ENCODE peak calls at places on chromosomes 11 and 22, in six cellular contexts. One of them, this sample, is unnamed. For H3K4me1, the result is how much of the 10 kb centered on the place peaks cover.

GRCh38 chr11:46649180-46649738 is 31.9 kb downstream of the ATG13 start:
- DNase-seq in H9: no peak
- DNase-seq in small intestine: no peak
- DNase-seq in heart right ventricle: peak
- DNase-seq in H1: no peak
- DNase-seq in A549: no peak
- DNase-seq in this sample: no peak

GRCh38 chr22:49966041-49966715 is 5.6 kb downstream of the PIM3 start:
- DNase-seq in H9: peak
- DNase-seq in small intestine: no peak
- DNase-seq in heart right ventricle: no peak
- DNase-seq in H1: peak
- DNase-seq in A549: no peak
- DNase-seq in this sample: no peak

GRCh38 chr11:18368236-18368635 is 26.1 kb upstream of the LDHA start:
- DNase-seq in H9: no peak
- DNase-seq in small intestine: no peak
- DNase-seq in heart right ventricle: no peak
- DNase-seq in H1: no peak
- DNase-seq in A549: no peak
- DNase-seq in this sample: no peak

GRCh38 chr22:37287550-37287951 is 5.2 kb downstream of the CYTH4 start:
- DNase-seq in H9: no peak
- DNase-seq in small intestine: no peak
- DNase-seq in heart right ventricle: no peak
- DNase-seq in H1: no peak
- DNase-seq in A549: no peak
- DNase-seq in this sample: no peak

GRCh38 chr11:113994077-113994954 is 19.4 kb downstream of the HTR3A start:
- DNase-seq in H9: peak
- DNase-seq in small intestine: peak
- DNase-seq in heart right ventricle: peak
- DNase-seq in H1: peak
- DNase-seq in A549: peak
- DNase-seq in this sample: no peak

GRCh38 chr22:45582236-45582954 is 79.7 kb downstream of the FBLN1 start:
- DNase-seq in H9: no peak
- DNase-seq in small intestine: no peak
- DNase-seq in heart right ventricle: no peak
- DNase-seq in H1: no peak
- DNase-seq in A549: no peak
- DNase-seq in this sample: no peak

GRCh38 chr11:113618360-113618759 is 87.7 kb downstream of the TMPRSS5 start:
- DNase-seq in H9: no peak
- DNase-seq in small intestine: no peak
- DNase-seq in heart right ventricle: no peak
- DNase-seq in H1: no peak
- DNase-seq in A549: no peak
- DNase-seq in this sample: no peak

GRCh38 chr11:108221981-108222685 is at the start of gene NPAT:
- DNase-seq in H9: no peak
- DNase-seq in small intestine: no peak
- DNase-seq in heart right ventricle: no peak
- DNase-seq in H1: no peak
- DNase-seq in A549: no peak
- DNase-seq in this sample: no peak

GRCh38 chr11:77411238-77411637 is 62.7 kb downstream of the PAK1 start:
- DNase-seq in H9: no peak
- DNase-seq in small intestine: no peak
- DNase-seq in heart right ventricle: peak
- DNase-seq in H1: no peak
- DNase-seq in A549: peak
- DNase-seq in this sample: no peak

GRCh38 chr11:6856871-6857270 is 6.0 kb upstream of the OR10A2 start:
- DNase-seq in H9: no peak
- DNase-seq in small intestine: no peak
- DNase-seq in heart right ventricle: no peak
- DNase-seq in H1: no peak
- DNase-seq in A549: no peak
- DNase-seq in this sample: no peak

GRCh38 chr11:69830086-69830485 is 10.9 kb upstream of the FGF3 start:
- DNase-seq in H9: no peak
- DNase-seq in small intestine: no peak
- DNase-seq in heart right ventricle: no peak
- DNase-seq in H1: no peak
- DNase-seq in A549: no peak
- DNase-seq in this sample: no peak

GRCh38 chr22:44711701-44712100 is 9.7 kb downstream of the PRR5 start:
- DNase-seq in H9: no peak
- DNase-seq in small intestine: no peak
- DNase-seq in heart right ventricle: no peak
- DNase-seq in H1: no peak
- DNase-seq in A549: no peak
- DNase-seq in this sample: no peak

GRCh38 chr11:64095949-64096348 is 60.2 kb downstream of the FLRT1 start:
- DNase-seq in H9: no peak
- DNase-seq in small intestine: no peak
- DNase-seq in heart right ventricle: no peak
- DNase-seq in H1: no peak
- DNase-seq in A549: no peak
- DNase-seq in this sample: no peak

GRCh38 chr11:115249179-115249578 is 255.0 kb downstream of the CADM1 start:
- DNase-seq in H9: no peak
- DNase-seq in small intestine: no peak
- DNase-seq in heart right ventricle: no peak
- DNase-seq in H1: no peak
- DNase-seq in A549: no peak
- DNase-seq in this sample: no peak

GRCh38 chr11:38824573-38824972 is 2226.5 kb upstream of the RAG2 start:
- DNase-seq in H9: no peak
- DNase-seq in small intestine: peak
- DNase-seq in heart right ventricle: no peak
- DNase-seq in H1: no peak
- DNase-seq in A549: no peak
- DNase-seq in this sample: peak

GRCh38 chr11:122101625-122102291 is 14.3 kb downstream of the BLID start:
- DNase-seq in H9: peak
- DNase-seq in small intestine: peak
- DNase-seq in heart right ventricle: peak
- DNase-seq in H1: peak
- DNase-seq in A549: no peak
- DNase-seq in this sample: no peak

GRCh38 chr11:129702410-129703390 is 112.9 kb upstream of the TMEM45B start:
- DNase-seq in H9: peak
- DNase-seq in small intestine: peak
- DNase-seq in heart right ventricle: no peak
- DNase-seq in H1: no peak
- DNase-seq in A549: no peak
- DNase-seq in this sample: no peak

GRCh38 chr11:80651004-80651403 is 1210.2 kb upstream of the TENM4 start:
- DNase-seq in H9: no peak
- DNase-seq in small intestine: no peak
- DNase-seq in heart right ventricle: no peak
- DNase-seq in H1: no peak
- DNase-seq in A549: no peak
- DNase-seq in this sample: no peak

GRCh38 chr11:23103403-23103802 is 243.1 kb upstream of the CCDC179 start:
- DNase-seq in H9: no peak
- DNase-seq in small intestine: no peak
- DNase-seq in heart right ventricle: no peak
- DNase-seq in H1: no peak
- DNase-seq in A549: no peak
- DNase-seq in this sample: no peak

GRCh38 chr11:1920128-1920908 is 815 bp downstream of the TNNT3 start:
- DNase-seq in H9: no peak
- DNase-seq in small intestine: no peak
- DNase-seq in heart right ventricle: no peak
- DNase-seq in H1: no peak
- DNase-seq in A549: no peak
- DNase-seq in this sample: no peak
- H3K27ac ChIP-seq in H9: no peak
- H3K27ac ChIP-seq in small intestine: no peak
- H3K27ac ChIP-seq in heart right ventricle: peak
- H3K27ac ChIP-seq in H1: no peak
- H3K27ac ChIP-seq in A549: no peak
- H3K27ac ChIP-seq in this sample: no peak

GRCh38 chr11:504994-505344 is 2.1 kb downstream of the RNH1 start:
- DNase-seq in H9: no peak
- DNase-seq in small intestine: no peak
- DNase-seq in heart right ventricle: no peak
- DNase-seq in H1: no peak
- DNase-seq in A549: no peak
- DNase-seq in this sample: no peak

GRCh38 chr11:506238-506949 is 648 bp downstream of the RNH1 start:
- DNase-seq in H9: peak
- DNase-seq in small intestine: peak
- DNase-seq in heart right ventricle: peak
- DNase-seq in H1: peak
- DNase-seq in A549: peak
- DNase-seq in this sample: peak

GRCh38 chr11:502288-503178 is 4.5 kb downstream of the RNH1 start:
- DNase-seq in H9: no peak
- DNase-seq in small intestine: no peak
- DNase-seq in heart right ventricle: no peak
- DNase-seq in H1: no peak
- DNase-seq in A549: no peak
- DNase-seq in this sample: no peak

GRCh38 chr11:503179-503981 is 3.7 kb downstream of the RNH1 start:
- DNase-seq in H9: no peak
- DNase-seq in small intestine: no peak
- DNase-seq in heart right ventricle: no peak
- DNase-seq in H1: no peak
- DNase-seq in A549: no peak
- DNase-seq in this sample: no peak

DNA sequence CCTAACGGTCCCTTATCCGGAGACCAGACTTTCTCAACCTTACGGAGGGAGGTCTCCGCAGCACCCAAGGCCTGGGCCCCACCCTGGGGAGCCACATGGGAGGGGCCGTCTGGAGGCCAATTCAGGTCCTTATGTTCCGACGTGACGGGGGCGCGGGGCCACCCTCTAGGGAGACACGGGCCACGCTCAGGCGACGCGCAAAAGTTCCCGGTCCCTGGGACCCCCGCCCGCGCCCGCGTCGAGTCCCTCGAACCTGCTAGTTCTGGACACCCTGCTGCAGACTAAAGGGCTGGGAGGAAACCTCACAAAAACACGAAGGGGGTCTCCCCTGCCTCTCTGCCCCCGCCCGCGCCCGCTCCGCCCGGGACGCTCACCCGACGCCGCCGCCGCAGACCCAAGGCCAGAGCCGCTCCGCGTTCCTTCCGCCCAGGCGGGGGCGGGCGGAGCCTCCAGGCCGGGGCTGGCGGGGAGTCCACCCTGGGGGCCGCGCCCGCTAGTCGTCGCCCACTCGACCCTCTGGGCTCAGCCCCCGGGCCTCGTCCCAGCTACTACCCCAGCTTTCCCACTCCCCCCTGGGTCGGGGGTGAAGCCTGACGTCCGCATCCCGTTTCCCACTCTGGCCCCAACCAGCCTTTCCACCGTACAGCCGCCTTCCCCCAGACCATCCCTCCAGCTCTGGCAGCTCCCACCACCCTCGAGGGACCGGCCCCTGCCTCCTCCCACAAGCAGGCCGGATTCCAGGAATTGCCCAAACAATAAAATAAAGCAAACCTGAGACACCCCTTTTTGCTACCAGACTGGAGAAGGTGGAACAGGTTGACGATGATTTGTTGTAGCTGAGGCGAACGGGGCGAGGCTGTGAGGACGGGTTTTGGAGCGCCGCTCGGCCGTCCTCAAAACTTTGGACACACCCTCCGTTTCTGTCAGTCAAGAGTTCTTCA is 2.7 kb downstream of the RNH1 start:
- DNase-seq in H9: no peak
- DNase-seq in small intestine: no peak
- DNase-seq in heart right ventricle: peak
- DNase-seq in H1: no peak
- DNase-seq in A549: no peak
- DNase-seq in this sample: no peak
- H3K4me1 ChIP-seq in H9: under half
- H3K4me1 ChIP-seq in small intestine: under half
- H3K4me1 ChIP-seq in heart right ventricle: half or more
- H3K4me1 ChIP-seq in H1: under half
- H3K4me1 ChIP-seq in A549: under half
- H3K4me1 ChIP-seq in this sample: under half

GRCh38 chr11:4455439-4455838 is 6.3 kb downstream of the OR52K2 start:
- DNase-seq in H9: no peak
- DNase-seq in small intestine: no peak
- DNase-seq in heart right ventricle: peak
- DNase-seq in H1: no peak
- DNase-seq in A549: no peak
- DNase-seq in this sample: no peak
- H3K27ac ChIP-seq in H9: no peak
- H3K27ac ChIP-seq in small intestine: no peak
- H3K27ac ChIP-seq in heart right ventricle: no peak
- H3K27ac ChIP-seq in H1: no peak
- H3K27ac ChIP-seq in A549: no peak
- H3K27ac ChIP-seq in this sample: no peak

GRCh38 chr11:10973416-10973815 is 115.6 kb upstream of the ZBED5 start:
- DNase-seq in H9: no peak
- DNase-seq in small intestine: no peak
- DNase-seq in heart right ventricle: no peak
- DNase-seq in H1: no peak
- DNase-seq in A549: no peak
- DNase-seq in this sample: no peak

GRCh38 chr11:10975287-10975721 is 117.5 kb upstream of the ZBED5 start:
- DNase-seq in H9: no peak
- DNase-seq in small intestine: no peak
- DNase-seq in heart right ventricle: no peak
- DNase-seq in H1: no peak
- DNase-seq in A549: no peak
- DNase-seq in this sample: no peak

GRCh38 chr11:10969387-10969786 is 111.5 kb upstream of the ZBED5 start:
- DNase-seq in H9: no peak
- DNase-seq in small intestine: no peak
- DNase-seq in heart right ventricle: no peak
- DNase-seq in H1: no peak
- DNase-seq in A549: no peak
- DNase-seq in this sample: no peak
- H3K4me1 ChIP-seq in H9: under half
- H3K4me1 ChIP-seq in small intestine: under half
- H3K4me1 ChIP-seq in heart right ventricle: under half
- H3K4me1 ChIP-seq in H1: under half
- H3K4me1 ChIP-seq in A549: under half
- H3K4me1 ChIP-seq in this sample: under half

DNA sequence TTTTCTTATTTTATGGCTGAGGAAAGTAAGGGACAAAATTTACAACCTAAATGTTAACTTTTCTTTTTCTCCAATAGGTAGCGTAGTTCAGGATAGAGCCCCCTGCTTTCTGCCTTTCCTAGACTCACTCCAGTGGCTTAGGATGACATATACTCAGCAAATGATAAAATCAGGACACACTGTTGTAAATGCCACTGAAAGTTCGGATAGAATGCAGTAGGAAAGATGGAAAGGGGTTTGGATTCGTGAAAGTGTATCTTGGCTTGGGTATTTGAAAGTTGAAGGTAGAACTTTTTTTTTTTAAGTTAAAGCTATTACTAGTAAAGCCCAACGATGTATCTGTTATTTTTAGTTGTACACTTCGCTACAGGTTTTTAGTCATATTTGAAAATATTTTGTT is 2.2 kb downstream of the DYNC2H1 start:
- DNase-seq in H9: no peak
- DNase-seq in small intestine: no peak
- DNase-seq in heart right ventricle: no peak
- DNase-seq in H1: no peak
- DNase-seq in A549: no peak
- DNase-seq in this sample: no peak
- H3K27ac ChIP-seq in H9: no peak
- H3K27ac ChIP-seq in small intestine: no peak
- H3K27ac ChIP-seq in heart right ventricle: no peak
- H3K27ac ChIP-seq in H1: no peak
- H3K27ac ChIP-seq in A549: no peak
- H3K27ac ChIP-seq in this sample: no peak